ENCODE peak calls at places on chromosome 10, in nine cellular contexts. J is astrocyte of the cerebellum, D is cardiac muscle cell, U is lower lobe of right lung, I is astrocyte of the spinal cord, K is GM23248, Z is mucosa of descending colon, H is bronchial epithelial cell, Y is vagina. B is an unnamed sample.

GRCh38 chr10:92407305-92408016 is 116.5 kb downstream of the MARCHF5 start:
- DNase-seq in J (no peak), D (no peak), U (no peak), I (no peak), K (no peak), Z (no peak), H (peak; percentile 48), Y (no peak), B (no peak)

GRCh38 chr10:121616291-121616690 is 18.0 kb upstream of the FGFR2 start:
- DNase-seq in J (no peak), D (no peak), U (no peak), I (no peak), K (no peak), Z (no peak), H (no peak), Y (no peak), B (no peak)

GRCh38 chr10:116246263-116246662 is 26.7 kb downstream of the GFRA1 start:
- DNase-seq in J (no peak), D (no peak), U (no peak), I (no peak), K (no peak), Z (no peak), H (no peak), Y (no peak), B (no peak)

GRCh38 chr10:67629461-67629971 is 66.5 kb downstream of the CTNNA3 start:
- DNase-seq in J (peak; percentile 75), D (peak; percentile 6), U (no peak), I (peak; percentile 79), K (no peak), Z (no peak), H (no peak), Y (no peak), B (no peak)

GRCh38 chr10:102119417-102120141 is 589 bp downstream of the LDB1 start:
- DNase-seq in J (no peak), D (peak; percentile 72), U (peak; percentile 66), I (peak; percentile 65), K (peak; percentile 69), Z (peak; percentile 68), H (peak; percentile 54), Y (peak; percentile 95), B (peak; percentile 60)

GRCh38 chr10:76285012-76285411 is 853.6 kb downstream of the LRMDA start:
- DNase-seq in J (no peak), D (no peak), U (no peak), I (peak; percentile 79), K (peak; percentile 87), Z (no peak), H (peak; percentile 96), Y (no peak), B (no peak)

GRCh38 chr10:14163374-14164125 is 167.2 kb downstream of the FRMD4A start:
- DNase-seq in J (no peak), D (no peak), U (no peak), I (no peak), K (no peak), Z (no peak), H (no peak), Y (no peak), B (no peak)

GRCh38 chr10:73032536-73032935 is 64.1 kb downstream of the P4HA1 start:
- DNase-seq in J (no peak), D (no peak), U (no peak), I (no peak), K (no peak), Z (no peak), H (no peak), Y (no peak), B (no peak)

GRCh38 chr10:7580520-7580919 is 86.2 kb downstream of the ITIH5 start:
- DNase-seq in J (no peak), D (peak; percentile 19), U (no peak), I (no peak), K (no peak), Z (no peak), H (no peak), Y (no peak), B (no peak)

GRCh38 chr10:28837613-28838390 is 160.5 kb downstream of the BAMBI start:
- DNase-seq in J (no peak), D (no peak), U (no peak), I (no peak), K (no peak), Z (no peak), H (no peak), Y (no peak), B (no peak)

GRCh38 chr10:28838908-28839307 is 161.6 kb downstream of the BAMBI start:
- DNase-seq in J (no peak), D (no peak), U (no peak), I (no peak), K (no peak), Z (no peak), H (peak; percentile 18), Y (no peak), B (no peak)

GRCh38 chr10:28840202-28840601 is 162.9 kb downstream of the BAMBI start:
- DNase-seq in J (no peak), D (no peak), U (no peak), I (no peak), K (no peak), Z (no peak), H (no peak), Y (no peak), B (no peak)

GRCh38 chr10:28840954-28841353 is 163.6 kb downstream of the BAMBI start:
- DNase-seq in J (no peak), D (no peak), U (no peak), I (peak; percentile 10), K (no peak), Z (no peak), H (no peak), Y (no peak), B (no peak)

DNA sequence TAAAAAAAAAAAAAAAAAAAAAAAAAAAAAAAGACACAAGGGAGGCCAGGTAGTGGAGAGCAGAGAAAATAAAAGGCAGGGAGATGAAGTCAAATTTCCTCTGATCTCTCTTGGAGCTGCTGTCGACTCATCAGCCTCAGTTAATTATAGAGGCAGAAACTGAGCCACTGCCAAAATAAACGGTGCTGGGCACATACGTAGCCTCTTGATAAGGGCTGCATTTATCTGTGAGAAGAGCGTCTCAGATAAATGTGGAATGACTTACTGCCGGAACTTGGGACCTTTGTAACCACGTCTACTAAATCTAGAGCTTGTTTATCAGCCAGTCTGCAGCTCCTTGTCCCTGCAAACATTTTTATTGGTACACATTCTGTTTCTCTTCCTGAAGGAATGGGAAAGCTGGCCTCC is 162.3 kb downstream of the BAMBI start:
- DNase-seq in J (no peak), D (peak; percentile 72), U (no peak), I (peak; percentile 19), K (no peak), Z (no peak), H (no peak), Y (no peak), B (peak; percentile 33)
- H3K4me3 ChIP-seq in J (no peak overlapping the region), D (no peak overlapping the region), U (no peak overlapping the region), I (no peak overlapping the region), K (no peak overlapping the region), Z (no peak overlapping the region), H (no peak overlapping the region), Y (no peak overlapping the region), B (no peak overlapping the region)

GRCh38 chr10:22253578-22253882 is 35.7 kb upstream of the EBLN1 start:
- DNase-seq in J (no peak), D (no peak), U (peak; percentile 64), I (no peak), K (peak; percentile 35), Z (peak; percentile 46), H (no peak), Y (no peak), B (peak; percentile 75)
- H3K4me3 ChIP-seq in J (no peak overlapping the region), D (peak overlapping the region; percentile 56), U (peak overlapping the region; percentile 72), I (no peak overlapping the region), K (peak overlapping the region; percentile 75), Z (peak overlapping the region; percentile 29), H (peak overlapping the region; percentile 63), Y (peak overlapping the region; percentile 65), B (peak overlapping the region; percentile 87)

GRCh38 chr10:29732918-29733317 is 98.1 kb upstream of the SVIL start:
- DNase-seq in J (no peak), D (no peak), U (no peak), I (no peak), K (no peak), Z (no peak), H (no peak), Y (no peak), B (no peak)
- H3K4me3 ChIP-seq in J (peak overlapping the region; percentile 88), D (no peak overlapping the region), U (no peak overlapping the region), I (no peak overlapping the region), K (no peak overlapping the region), Z (no peak overlapping the region), H (no peak overlapping the region), Y (peak overlapping the region; percentile 77), B (no peak overlapping the region)

DNA sequence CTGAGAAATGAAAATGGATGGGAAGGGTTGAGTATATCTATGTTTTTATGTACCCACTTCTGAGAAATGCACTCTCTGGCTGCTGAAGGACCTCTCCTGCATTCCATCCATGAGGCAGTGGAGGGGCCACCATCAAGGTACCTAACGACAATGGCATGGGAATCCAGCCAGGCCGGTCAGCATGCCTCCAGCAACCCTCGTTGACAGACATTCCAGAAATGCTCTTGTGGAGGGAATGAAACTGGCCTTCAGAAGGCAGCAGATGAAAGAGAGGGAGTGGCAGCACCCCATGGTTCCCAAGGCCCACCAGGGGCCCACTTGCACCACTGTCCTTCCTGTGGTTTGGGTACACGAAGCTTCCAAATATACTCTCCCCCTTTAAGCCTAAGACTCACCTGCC is 269.0 kb downstream of the ARHGAP12 start:
- DNase-seq in J (no peak), D (no peak), U (no peak), I (no peak), K (no peak), Z (no peak), H (no peak), Y (no peak), B (no peak)
- H3K4me3 ChIP-seq in J (no peak overlapping the region), D (no peak overlapping the region), U (no peak overlapping the region), I (no peak overlapping the region), K (no peak overlapping the region), Z (no peak overlapping the region), H (no peak overlapping the region), Y (no peak overlapping the region), B (no peak overlapping the region)

GRCh38 chr10:133528845-133529575 is 1.8 kb downstream of the CYP2E1 start:
- DNase-seq in J (no peak), D (no peak), U (no peak), I (no peak), K (peak; percentile 35), Z (no peak), H (no peak), Y (no peak), B (no peak)
- H3K4me3 ChIP-seq in J (no peak overlapping the region), D (no peak overlapping the region), U (peak overlapping the region; percentile 37), I (no peak overlapping the region), K (peak overlapping the region; percentile 54), Z (no peak overlapping the region), H (peak overlapping the region; percentile 13), Y (peak overlapping the region; percentile 18), B (peak overlapping the region; percentile 28)

GRCh38 chr10:53430974-53431373 is 658.4 kb upstream of the MBL2 start:
- DNase-seq in J (no peak), D (no peak), U (no peak), I (no peak), K (no peak), Z (no peak), H (no peak), Y (no peak), B (no peak)

GRCh38 chr10:53432035-53432434 is 659.5 kb upstream of the MBL2 start:
- DNase-seq in J (no peak), D (no peak), U (no peak), I (no peak), K (no peak), Z (no peak), H (no peak), Y (no peak), B (no peak)

GRCh38 chr10:53434413-53434812 is 661.8 kb upstream of the MBL2 start:
- DNase-seq in J (no peak), D (peak; percentile 81), U (no peak), I (no peak), K (no peak), Z (no peak), H (no peak), Y (no peak), B (no peak)

GRCh38 chr10:53430127-53430891 is 657.7 kb upstream of the MBL2 start:
- DNase-seq in J (no peak), D (no peak), U (no peak), I (no peak), K (no peak), Z (no peak), H (no peak), Y (no peak), B (no peak)
- H3K4me3 ChIP-seq in J (no peak overlapping the region), D (no peak overlapping the region), U (no peak overlapping the region), I (no peak overlapping the region), K (no peak overlapping the region), Z (no peak overlapping the region), H (no peak overlapping the region), Y (no peak overlapping the region), B (no peak overlapping the region)

B was measured in right cardiac atrium.